ENCODE peak calls at places on chromosomes 6 and 20, in four cellular contexts. P, I, X and O are unnamed samples.

GRCh38 chr20:13105864-13106457 is 97.2 kb downstream of the SPTLC3 start:
- DNase-seq in P (no peak), I (no peak), X (no peak), O (peak)

GRCh38 chr6:138691595-138692057 is 81.9 kb upstream of the CCDC28A start:
- DNase-seq in P (no peak), I (no peak), X (no peak), O (no peak)

GRCh38 chr20:62149532-62150235 is 6.1 kb downstream of the SS18L1 start:
- DNase-seq in P (no peak), I (no peak), X (no peak), O (no peak)

GRCh38 chr6:132490478-132491204 is 22.3 kb downstream of the STX7 start:
- DNase-seq in P (no peak), I (no peak), X (no peak), O (no peak)

GRCh38 chr6:69865126-69865525 is 1.2 kb upstream of the COL19A1 start:
- DNase-seq in P (no peak), I (no peak), X (no peak), O (no peak)

GRCh38 chr6:24951831-24952299 is 16.1 kb upstream of the RIPOR2 start:
- DNase-seq in P (peak), I (no peak), X (peak), O (no peak)

GRCh38 chr20:19699132-19699971 is 58.7 kb upstream of the RIN2 start:
- DNase-seq in P (no peak), I (no peak), X (no peak), O (no peak)

GRCh38 chr6:13573669-13574110 is 711 bp upstream of the SIRT5 start:
- DNase-seq in P (no peak), I (no peak), X (peak), O (peak)

GRCh38 chr20:63223121-63223825 is 7.3 kb upstream of the YTHDF1 start:
- DNase-seq in P (peak), I (peak), X (no peak), O (peak)